ENCODE peak calls at places on chromosomes 4 and X, in ten cellular contexts. N, K, L, H, X, Q, W, O, R and F are unnamed samples.

GRCh38 chrX:149949743-149950436 is 11.6 kb upstream of the EOLA2 start:
- DNase-seq in N (no peak), K (no peak), L (no peak), H (no peak), X (no peak), Q (peak), W (no peak), O (peak), R (no peak), F (no peak)

GRCh38 chrX:46628406-46629371 is 55.1 kb downstream of the CHST7 start:
- DNase-seq in N (no peak), K (no peak), L (peak), H (no peak), X (no peak), Q (peak), W (no peak), O (peak), R (no peak), F (no peak)

GRCh38 chr4:15649914-15650545 is 5.1 kb downstream of the FBXL5 start:
- DNase-seq in N (no peak), K (no peak), L (peak), H (peak), X (peak), Q (peak), W (peak), O (peak), R (peak), F (peak)

GRCh38 chrX:19334945-19335626 is 8.6 kb upstream of the PDHA1 start:
- DNase-seq in N (peak), K (no peak), L (peak), H (peak), X (peak), Q (peak), W (no peak), O (peak), R (peak), F (no peak)

GRCh38 chr4:142567199-142567598 is 278.9 kb downstream of the INPP4B start:
- DNase-seq in N (no peak), K (no peak), L (no peak), H (no peak), X (peak), Q (no peak), W (peak), O (no peak), R (peak), F (no peak)

GRCh38 chrX:115330498-115331138 is 41.1 kb downstream of the LUZP4 start:
- DNase-seq in N (no peak), K (peak), L (peak), H (peak), X (peak), Q (peak), W (no peak), O (peak), R (peak), F (peak)

GRCh38 chr4:112509243-112510190 is 6.5 kb downstream of the NEUROG2 start:
- DNase-seq in N (no peak), K (no peak), L (no peak), H (no peak), X (no peak), Q (peak), W (no peak), O (peak), R (no peak), F (peak)

GRCh38 chrX:9785944-9786741 is at the start of gene SHROOM2:
- DNase-seq in N (no peak), K (no peak), L (no peak), H (no peak), X (peak), Q (no peak), W (no peak), O (no peak), R (peak), F (peak)

GRCh38 chrX:6383911-6384310 is 151.0 kb downstream of the VCX3A start:
- DNase-seq in N (no peak), K (no peak), L (no peak), H (no peak), X (no peak), Q (no peak), W (no peak), O (no peak), R (no peak), F (peak)

GRCh38 chr4:26317766-26318165 is 3.0 kb upstream of the RBPJ start:
- DNase-seq in N (no peak), K (no peak), L (no peak), H (no peak), X (no peak), Q (no peak), W (no peak), O (no peak), R (no peak), F (no peak)

GRCh38 chr4:20297800-20298199 is 46.1 kb downstream of the SLIT2 start:
- DNase-seq in N (no peak), K (no peak), L (no peak), H (no peak), X (no peak), Q (no peak), W (no peak), O (no peak), R (no peak), F (no peak)

GRCh38 chr4:78534286-78534955 is 17.1 kb upstream of the ANXA3 start:
- DNase-seq in N (no peak), K (no peak), L (no peak), H (no peak), X (no peak), Q (peak), W (no peak), O (peak), R (no peak), F (no peak)

GRCh38 chrX:96394566-96394965 is 290.1 kb upstream of the DIAPH2 start:
- DNase-seq in N (no peak), K (no peak), L (peak), H (no peak), X (no peak), Q (peak), W (no peak), O (peak), R (no peak), F (no peak)

GRCh38 chrX:42708222-42708621 is 69.7 kb downstream of the PPP1R2C start:
- DNase-seq in N (no peak), K (no peak), L (no peak), H (no peak), X (no peak), Q (peak), W (no peak), O (no peak), R (no peak), F (no peak)

GRCh38 chr4:17126306-17126978 is 228.0 kb upstream of the LDB2 start:
- DNase-seq in N (no peak), K (no peak), L (no peak), H (no peak), X (no peak), Q (no peak), W (no peak), O (no peak), R (no peak), F (no peak)

GRCh38 chr4:176286728-176287127 is 17.7 kb upstream of the ASB5 start:
- DNase-seq in N (no peak), K (peak), L (no peak), H (no peak), X (no peak), Q (peak), W (no peak), O (peak), R (no peak), F (no peak)